ENCODE peak calls at places on chromosomes 11 and 22, in seven cellular contexts. One of them, this sample, is unnamed.

GRCh38 chr22:30424471-30425326 is 869 bp upstream of the MTFP1 start:
- DNase-seq in GM23338: peak; percentile 48
- DNase-seq in mammary epithelial cell: peak; percentile 52
- DNase-seq in Peyer's patch: no peak
- DNase-seq in RWPE1: no peak
- DNase-seq in glutamatergic neuron: no peak
- DNase-seq in suprapubic skin: no peak
- DNase-seq in this sample: no peak

GRCh38 chr11:96095884-96096301 is 172.0 kb upstream of the MTMR2 start:
- DNase-seq in GM23338: no peak
- DNase-seq in RWPE1: peak; percentile 53
- DNase-seq in mammary epithelial cell: peak; percentile 74
- DNase-seq in Peyer's patch: no peak
- DNase-seq in glutamatergic neuron: no peak
- DNase-seq in suprapubic skin: no peak
- DNase-seq in this sample: no peak

GRCh38 chr11:9219572-9219971 is 45.6 kb downstream of the DENND5A start:
- DNase-seq in Peyer's patch: no peak
- DNase-seq in GM23338: no peak
- DNase-seq in mammary epithelial cell: peak; percentile 41
- DNase-seq in glutamatergic neuron: no peak
- DNase-seq in RWPE1: no peak
- DNase-seq in suprapubic skin: no peak
- DNase-seq in this sample: no peak

GRCh38 chr11:12884751-12885318 is 124.3 kb upstream of the RASSF10 start:
- DNase-seq in GM23338: no peak
- DNase-seq in mammary epithelial cell: no peak
- DNase-seq in suprapubic skin: no peak
- DNase-seq in RWPE1: no peak
- DNase-seq in glutamatergic neuron: no peak
- DNase-seq in Peyer's patch: no peak
- DNase-seq in this sample: no peak

GRCh38 chr11:75169101-75169885 is 18.4 kb downstream of the SLCO2B1 start:
- DNase-seq in suprapubic skin: no peak
- DNase-seq in Peyer's patch: no peak
- DNase-seq in GM23338: no peak
- DNase-seq in mammary epithelial cell: no peak
- DNase-seq in glutamatergic neuron: no peak
- DNase-seq in RWPE1: no peak
- DNase-seq in this sample: no peak

GRCh38 chr11:2807276-2807681 is 78.3 kb downstream of the CDKN1C start:
- DNase-seq in GM23338: no peak
- DNase-seq in suprapubic skin: peak; percentile 87
- DNase-seq in RWPE1: no peak
- DNase-seq in Peyer's patch: peak; percentile 16
- DNase-seq in glutamatergic neuron: peak; percentile 28
- DNase-seq in mammary epithelial cell: no peak
- DNase-seq in this sample: peak; percentile 4

GRCh38 chr11:73382747-73383146 is 6.5 kb downstream of the RELT start:
- DNase-seq in GM23338: no peak
- DNase-seq in Peyer's patch: peak; percentile 41
- DNase-seq in RWPE1: no peak
- DNase-seq in mammary epithelial cell: no peak
- DNase-seq in glutamatergic neuron: no peak
- DNase-seq in suprapubic skin: no peak
- DNase-seq in this sample: no peak

GRCh38 chr22:27416553-27417427 is 384.8 kb downstream of the MN1 start:
- DNase-seq in GM23338: peak; percentile 83
- DNase-seq in suprapubic skin: no peak
- DNase-seq in Peyer's patch: no peak
- DNase-seq in glutamatergic neuron: no peak
- DNase-seq in mammary epithelial cell: peak; percentile 91
- DNase-seq in RWPE1: peak; percentile 49
- DNase-seq in this sample: no peak

GRCh38 chr11:763549-764321 is 13.6 kb downstream of the GATD1 start:
- DNase-seq in glutamatergic neuron: no peak
- DNase-seq in GM23338: no peak
- DNase-seq in mammary epithelial cell: no peak
- DNase-seq in RWPE1: no peak
- DNase-seq in Peyer's patch: no peak
- DNase-seq in suprapubic skin: no peak
- DNase-seq in this sample: no peak

GRCh38 chr11:27372159-27372558 is 9.1 kb upstream of the CCDC34 start:
- DNase-seq in GM23338: no peak
- DNase-seq in suprapubic skin: no peak
- DNase-seq in Peyer's patch: no peak
- DNase-seq in mammary epithelial cell: no peak
- DNase-seq in RWPE1: no peak
- DNase-seq in glutamatergic neuron: no peak
- DNase-seq in this sample: no peak

GRCh38 chr11:120168960-120169681 is 31.2 kb upstream of the TRIM29 start:
- DNase-seq in suprapubic skin: peak; percentile 81
- DNase-seq in mammary epithelial cell: peak; percentile 82
- DNase-seq in GM23338: peak; percentile 89
- DNase-seq in Peyer's patch: no peak
- DNase-seq in glutamatergic neuron: peak; percentile 85
- DNase-seq in RWPE1: peak; percentile 78
- DNase-seq in this sample: peak; percentile 42

GRCh38 chr22:40397436-40397835 is 27.0 kb downstream of the SGSM3 start:
- DNase-seq in GM23338: peak; percentile 48
- DNase-seq in glutamatergic neuron: no peak
- DNase-seq in Peyer's patch: no peak
- DNase-seq in mammary epithelial cell: no peak
- DNase-seq in suprapubic skin: no peak
- DNase-seq in RWPE1: no peak
- DNase-seq in this sample: no peak
- TF ChIP-seq CTCF in GM23338: no peak
- TF ChIP-seq CTCF in glutamatergic neuron: no peak
- TF ChIP-seq CTCF in Peyer's patch: no peak
- TF ChIP-seq CTCF in mammary epithelial cell: no peak
- TF ChIP-seq CTCF in suprapubic skin: no peak
- TF ChIP-seq CTCF in RWPE1: no peak
- TF ChIP-seq CTCF in this sample: no peak

GRCh38 chr11:37946155-37946766 is 1348.2 kb upstream of the RAG2 start:
- DNase-seq in mammary epithelial cell: peak; percentile 43
- DNase-seq in GM23338: peak; percentile 65
- DNase-seq in glutamatergic neuron: no peak
- DNase-seq in suprapubic skin: no peak
- DNase-seq in Peyer's patch: no peak
- DNase-seq in RWPE1: no peak
- DNase-seq in this sample: no peak
- TF ChIP-seq CTCF in mammary epithelial cell: peak; percentile 81
- TF ChIP-seq CTCF in GM23338: peak; percentile 61
- TF ChIP-seq CTCF in glutamatergic neuron: peak; percentile 68
- TF ChIP-seq CTCF in suprapubic skin: no peak
- TF ChIP-seq CTCF in Peyer's patch: peak; percentile 72
- TF ChIP-seq CTCF in RWPE1: peak; percentile 35
- TF ChIP-seq CTCF in this sample: no peak

DNA sequence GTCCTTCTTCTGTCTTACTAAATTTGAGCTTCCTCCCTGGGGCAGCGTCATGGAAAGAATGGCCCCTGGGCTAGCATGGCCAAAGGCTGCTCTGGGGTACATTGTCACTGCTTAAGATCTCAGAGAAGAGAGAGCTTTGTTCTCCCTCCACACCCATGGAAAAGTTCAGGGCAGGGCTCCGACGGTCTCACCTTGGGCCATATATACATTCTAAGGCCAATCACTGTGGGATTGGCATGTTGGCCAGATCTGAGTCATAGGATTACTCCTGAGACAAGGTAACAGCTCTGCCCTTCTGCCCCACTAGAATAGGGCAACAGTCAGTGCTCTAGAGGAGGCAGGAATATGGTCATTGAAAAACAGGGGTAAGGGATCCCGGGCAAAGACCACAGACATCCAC is 56.2 kb downstream of the BUD13 start:
- DNase-seq in mammary epithelial cell: no peak
- DNase-seq in suprapubic skin: no peak
- DNase-seq in glutamatergic neuron: no peak
- DNase-seq in Peyer's patch: no peak
- DNase-seq in RWPE1: no peak
- DNase-seq in GM23338: no peak
- DNase-seq in this sample: no peak
- TF ChIP-seq CTCF in mammary epithelial cell: no peak
- TF ChIP-seq CTCF in suprapubic skin: no peak
- TF ChIP-seq CTCF in glutamatergic neuron: no peak
- TF ChIP-seq CTCF in Peyer's patch: no peak
- TF ChIP-seq CTCF in RWPE1: no peak
- TF ChIP-seq CTCF in GM23338: no peak
- TF ChIP-seq CTCF in this sample: no peak

GRCh38 chr11:7538023-7538422 is 24.2 kb downstream of the PPFIBP2 start:
- DNase-seq in GM23338: no peak
- DNase-seq in suprapubic skin: no peak
- DNase-seq in mammary epithelial cell: no peak
- DNase-seq in glutamatergic neuron: no peak
- DNase-seq in Peyer's patch: no peak
- DNase-seq in RWPE1: no peak
- DNase-seq in this sample: no peak

GRCh38 chr11:7537260-7537659 is 23.5 kb downstream of the PPFIBP2 start:
- DNase-seq in Peyer's patch: no peak
- DNase-seq in mammary epithelial cell: no peak
- DNase-seq in GM23338: no peak
- DNase-seq in suprapubic skin: no peak
- DNase-seq in RWPE1: no peak
- DNase-seq in glutamatergic neuron: no peak
- DNase-seq in this sample: no peak

GRCh38 chr11:7538466-7539454 is 25.0 kb downstream of the PPFIBP2 start:
- DNase-seq in mammary epithelial cell: no peak
- DNase-seq in suprapubic skin: no peak
- DNase-seq in Peyer's patch: no peak
- DNase-seq in glutamatergic neuron: no peak
- DNase-seq in GM23338: no peak
- DNase-seq in RWPE1: no peak
- DNase-seq in this sample: no peak

GRCh38 chr11:7534030-7534378 is 20.2 kb downstream of the PPFIBP2 start:
- DNase-seq in suprapubic skin: no peak
- DNase-seq in mammary epithelial cell: no peak
- DNase-seq in GM23338: no peak
- DNase-seq in RWPE1: no peak
- DNase-seq in Peyer's patch: no peak
- DNase-seq in glutamatergic neuron: no peak
- DNase-seq in this sample: no peak

DNA sequence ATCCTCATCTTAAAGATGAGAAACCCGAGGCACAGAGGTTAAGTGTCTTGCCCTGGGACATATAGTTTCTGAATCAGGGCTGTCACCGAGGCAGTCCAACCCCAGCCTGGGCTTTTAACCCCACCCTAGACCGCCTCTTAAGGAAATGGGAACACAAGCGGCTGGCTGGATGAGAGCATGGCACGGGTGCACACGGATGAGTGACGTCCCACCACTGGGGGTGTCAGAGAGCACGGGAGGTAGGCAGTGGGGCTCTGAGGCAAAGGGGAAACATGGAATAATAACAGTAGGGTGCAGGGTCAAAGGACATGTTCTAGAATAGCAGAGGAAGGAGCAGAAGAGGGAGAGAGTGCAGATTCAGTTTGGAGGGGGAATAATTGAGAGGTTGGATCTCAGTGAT is 22.3 kb downstream of the PPFIBP2 start:
- DNase-seq in GM23338: peak; percentile 71
- DNase-seq in Peyer's patch: no peak
- DNase-seq in glutamatergic neuron: peak; percentile 45
- DNase-seq in mammary epithelial cell: no peak
- DNase-seq in RWPE1: no peak
- DNase-seq in suprapubic skin: no peak
- DNase-seq in this sample: no peak
- TF ChIP-seq CTCF in GM23338: peak; percentile 62
- TF ChIP-seq CTCF in Peyer's patch: peak; percentile 59
- TF ChIP-seq CTCF in glutamatergic neuron: peak; percentile 47
- TF ChIP-seq CTCF in mammary epithelial cell: no peak
- TF ChIP-seq CTCF in RWPE1: no peak
- TF ChIP-seq CTCF in suprapubic skin: no peak
- TF ChIP-seq CTCF in this sample: no peak

GRCh38 chr11:94400839-94401772 is at the start of gene GPR83:
- DNase-seq in suprapubic skin: no peak
- DNase-seq in GM23338: peak; percentile 75
- DNase-seq in Peyer's patch: no peak
- DNase-seq in glutamatergic neuron: peak; percentile 54
- DNase-seq in RWPE1: no peak
- DNase-seq in mammary epithelial cell: peak; percentile 23
- DNase-seq in this sample: no peak
- TF ChIP-seq CTCF in suprapubic skin: no peak
- TF ChIP-seq CTCF in GM23338: peak; percentile 38
- TF ChIP-seq CTCF in Peyer's patch: no peak
- TF ChIP-seq CTCF in glutamatergic neuron: no peak
- TF ChIP-seq CTCF in RWPE1: no peak
- TF ChIP-seq CTCF in mammary epithelial cell: no peak
- TF ChIP-seq CTCF in this sample: no peak

DNA sequence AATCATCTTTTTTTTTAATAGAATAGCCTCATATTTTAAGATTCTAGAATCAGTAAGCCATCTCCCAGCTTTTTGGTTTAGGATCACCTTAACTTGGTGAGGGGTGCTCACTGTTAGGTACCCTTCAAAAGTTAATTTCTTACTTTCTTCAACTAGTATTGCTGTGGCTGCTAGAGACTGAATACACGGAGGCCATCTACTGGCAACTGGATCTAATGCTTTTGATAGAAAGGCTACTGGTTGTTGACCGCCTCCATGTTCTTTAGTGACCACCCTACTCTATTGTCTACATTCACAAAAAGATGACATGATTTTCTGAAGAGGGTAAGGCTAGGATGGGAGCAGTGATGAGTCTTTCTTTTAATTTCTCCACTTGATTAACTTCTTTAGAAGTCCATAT is 16.7 kb upstream of the ALDH3B2 start:
- DNase-seq in suprapubic skin: no peak
- DNase-seq in RWPE1: no peak
- DNase-seq in Peyer's patch: no peak
- DNase-seq in GM23338: no peak
- DNase-seq in mammary epithelial cell: no peak
- DNase-seq in glutamatergic neuron: no peak
- DNase-seq in this sample: no peak
- TF ChIP-seq CTCF in suprapubic skin: no peak
- TF ChIP-seq CTCF in RWPE1: peak; percentile 18
- TF ChIP-seq CTCF in Peyer's patch: no peak
- TF ChIP-seq CTCF in GM23338: peak; percentile 55
- TF ChIP-seq CTCF in mammary epithelial cell: peak; percentile 21
- TF ChIP-seq CTCF in glutamatergic neuron: no peak
- TF ChIP-seq CTCF in this sample: no peak

GRCh38 chr11:19842505-19842904 is 129.9 kb downstream of the NAV2 start:
- DNase-seq in glutamatergic neuron: no peak
- DNase-seq in GM23338: no peak
- DNase-seq in suprapubic skin: no peak
- DNase-seq in mammary epithelial cell: no peak
- DNase-seq in RWPE1: no peak
- DNase-seq in Peyer's patch: no peak
- DNase-seq in this sample: no peak
- TF ChIP-seq CTCF in glutamatergic neuron: no peak
- TF ChIP-seq CTCF in GM23338: no peak
- TF ChIP-seq CTCF in suprapubic skin: no peak
- TF ChIP-seq CTCF in mammary epithelial cell: no peak
- TF ChIP-seq CTCF in RWPE1: no peak
- TF ChIP-seq CTCF in Peyer's patch: no peak
- TF ChIP-seq CTCF in this sample: no peak

This sample was measured in activated B cell treated with CpG ODN at 0.5 μM for 24 hours.